ENCODE peak calls at places on chromosomes 13 and 19, in four cellular contexts. C is amniotic stem cell, K is M059J, V is foreskin fibroblast. F is an unnamed sample.

GRCh38 chr13:106540613-106541012 is 5.2 kb upstream of the EFNB2 start:
- DNase-seq in C (no peak), K (no peak), V (no peak), F (no peak)

GRCh38 chr19:15330801-15331418 is 1.4 kb downstream of the BRD4 start:
- DNase-seq in C (peak), K (peak), V (peak), F (no peak)

GRCh38 chr13:29885967-29886366 is 35.5 kb upstream of the UBL3 start:
- DNase-seq in C (no peak), K (no peak), V (no peak), F (no peak)

GRCh38 chr19:29526730-29527499 is 1.1 kb downstream of the VSTM2B start:
- DNase-seq in C (no peak), K (no peak), V (no peak), F (no peak)

GRCh38 chr19:29098863-29099481 is 114.0 kb downstream of the UQCRFS1 start:
- DNase-seq in C (no peak), K (peak), V (peak), F (no peak)

GRCh38 chr13:97125810-97126738 is 96.1 kb upstream of the MBNL2 start:
- DNase-seq in C (no peak), K (peak), V (peak), F (no peak)

GRCh38 chr13:61192826-61193225 is 222.8 kb downstream of the PCDH20 start:
- DNase-seq in C (no peak), K (no peak), V (no peak), F (no peak)

GRCh38 chr19:45913874-45914830 is at the start of gene NANOS2:
- DNase-seq in C (no peak), K (no peak), V (no peak), F (no peak)

GRCh38 chr13:104809483-104809882 is 1726.0 kb downstream of the EFNB2 start:
- DNase-seq in C (no peak), K (peak), V (no peak), F (no peak)

GRCh38 chr13:42836930-42837329 is 55.5 kb downstream of the FAM216B start:
- DNase-seq in C (peak), K (peak), V (peak), F (peak)

GRCh38 chr13:45021250-45021649 is 31.9 kb downstream of the GPALPP1 start:
- DNase-seq in C (no peak), K (no peak), V (no peak), F (no peak)

GRCh38 chr19:47790398-47790814 is 11.9 kb downstream of the SELENOW start:
- DNase-seq in C (peak), K (peak), V (peak), F (no peak)

GRCh38 chr13:49046002-49046401 is 70.3 kb downstream of the FNDC3A start:
- DNase-seq in C (no peak), K (peak), V (no peak), F (no peak)

GRCh38 chr19:38506723-38507550 is 73.4 kb downstream of the RYR1 start:
- DNase-seq in C (no peak), K (peak), V (peak), F (no peak)

GRCh38 chr19:54650108-54650666 is 12.6 kb upstream of the LILRB4 start:
- DNase-seq in C (no peak), K (no peak), V (no peak), F (no peak)

GRCh38 chr19:34288381-34288780 is 34.0 kb downstream of the GARRE1 start:
- DNase-seq in C (no peak), K (no peak), V (no peak), F (no peak)

GRCh38 chr13:61531383-61532065 is 115.9 kb upstream of the PCDH20 start:
- DNase-seq in C (no peak), K (no peak), V (no peak), F (no peak)

GRCh38 chr19:12603714-12604113 is 6.9 kb downstream of the ZNF490 start:
- DNase-seq in C (no peak), K (peak), V (no peak), F (no peak)

GRCh38 chr13:40026174-40026585 is 370.7 kb downstream of the COG6 start:
- DNase-seq in C (no peak), K (peak), V (peak), F (no peak)

GRCh38 chr13:97506511-97506910 is 72.5 kb downstream of the RAP2A start:
- DNase-seq in C (no peak), K (no peak), V (peak), F (peak)

GRCh38 chr19:35269425-35270117 is 809 bp downstream of the USF2 start:
- DNase-seq in C (peak), K (peak), V (peak), F (no peak)

GRCh38 chr13:51315658-51316057 is 23.8 kb upstream of the SERPINE3 start:
- DNase-seq in C (no peak), K (no peak), V (no peak), F (peak)

GRCh38 chr13:96900992-96901391 is 93.3 kb downstream of the OXGR1 start:
- DNase-seq in C (no peak), K (peak), V (no peak), F (no peak)

GRCh38 chr19:32691952-32692726 is 518 bp downstream of the NUDT19 start:
- DNase-seq in C (peak), K (peak), V (peak), F (no peak)

GRCh38 chr13:59205501-59205900 is 958.2 kb downstream of the DIAPH3 start:
- DNase-seq in C (no peak), K (no peak), V (no peak), F (no peak)

GRCh38 chr13:106534844-106535551 is 464 bp downstream of the EFNB2 start:
- DNase-seq in C (no peak), K (peak), V (no peak), F (no peak)

GRCh38 chr19:46692918-46693722 is 23.8 kb downstream of the PRKD2 start:
- DNase-seq in C (no peak), K (peak), V (no peak), F (no peak)

GRCh38 chr19:11148001-11148400 is 7.6 kb downstream of the SPC24 start:
- DNase-seq in C (no peak), K (no peak), V (no peak), F (no peak)

GRCh38 chr13:48828962-48829405 is 146.7 kb upstream of the FNDC3A start:
- DNase-seq in C (no peak), K (peak), V (no peak), F (no peak)

GRCh38 chr19:2477732-2478191 is 1.8 kb downstream of the GADD45B start:
- DNase-seq in C (no peak), K (peak), V (no peak), F (no peak)

GRCh38 chr13:110916671-110917142 is 1.8 kb upstream of the ANKRD10 start:
- DNase-seq in C (peak), K (peak), V (peak), F (no peak)

GRCh38 chr13:60583196-60583908 is 186.3 kb downstream of the TDRD3 start:
- DNase-seq in C (no peak), K (peak), V (no peak), F (no peak)

GRCh38 chr19:1009043-1009975 is 9.1 kb downstream of the GRIN3B start:
- DNase-seq in C (no peak), K (no peak), V (no peak), F (no peak)

GRCh38 chr13:48231948-48232347 is 1.1 kb upstream of the ITM2B start:
- DNase-seq in C (no peak), K (no peak), V (no peak), F (no peak)

GRCh38 chr19:43681826-43682225 is 11.9 kb upstream of the PLAUR start:
- DNase-seq in C (no peak), K (no peak), V (no peak), F (no peak)

GRCh38 chr19:46766569-46767317 is 20.5 kb upstream of the STRN4 start:
- DNase-seq in C (no peak), K (no peak), V (no peak), F (no peak)

GRCh38 chr19:38869160-38869835 is 8.8 kb downstream of the RINL start:
- DNase-seq in C (no peak), K (no peak), V (no peak), F (no peak)

GRCh38 chr19:3760871-3761361 is 576 bp downstream of the APBA3 start:
- DNase-seq in C (no peak), K (no peak), V (no peak), F (no peak)

GRCh38 chr13:60398949-60399589 is 2.0 kb downstream of the TDRD3 start:
- DNase-seq in C (no peak), K (peak), V (no peak), F (no peak)

GRCh38 chr13:64928704-64929499 is 2301.2 kb downstream of the PCDH9 start:
- DNase-seq in C (peak), K (peak), V (peak), F (no peak)